ENCODE peak calls at places on chromosomes 4 and X, in nine cellular contexts. One of them, this sample, is unnamed.
A peak's percentile ranks its signal among the peaks of the same experiment; 100 is the strongest.

GRCh38 chr4:150679018-150679766 is 97.2 kb downstream of the MAB21L2 start:
- DNase-seq in stimulated activated CD4-positive, alpha-beta T cell treated with anti-CD3 and anti-CD28 coated beads, Interleukin-4, amount 100 ng/mL, for 1 hour: no peak
- DNase-seq in GM13977: no peak
- DNase-seq in GM20000: no peak
- DNase-seq in stromal cell of bone marrow: no peak
- DNase-seq in endothelial cell: no peak
- DNase-seq in HS-5: no peak
- DNase-seq in GM06990: no peak
- DNase-seq in AG09309: no peak
- DNase-seq in this sample: no peak

GRCh38 chr4:7943211-7943610 is 3.5 kb upstream of the AFAP1 start:
- DNase-seq in stimulated activated CD4-positive, alpha-beta T cell treated with anti-CD3 and anti-CD28 coated beads, Interleukin-4, amount 100 ng/mL, for 1 hour: no peak
- DNase-seq in GM13977: no peak
- DNase-seq in GM20000: no peak
- DNase-seq in stromal cell of bone marrow: no peak
- DNase-seq in endothelial cell: no peak
- DNase-seq in HS-5: no peak
- DNase-seq in GM06990: no peak
- DNase-seq in AG09309: no peak
- DNase-seq in this sample: no peak

GRCh38 chr4:9832640-9833039 is 51.2 kb downstream of the DRD5 start:
- DNase-seq in stimulated activated CD4-positive, alpha-beta T cell treated with anti-CD3 and anti-CD28 coated beads, Interleukin-4, amount 100 ng/mL, for 1 hour: no peak
- DNase-seq in GM13977: no peak
- DNase-seq in GM20000: no peak
- DNase-seq in stromal cell of bone marrow: no peak
- DNase-seq in endothelial cell: no peak
- DNase-seq in HS-5: no peak
- DNase-seq in GM06990: no peak
- DNase-seq in AG09309: no peak
- DNase-seq in this sample: no peak

GRCh38 chr4:176286728-176287127 is 17.7 kb upstream of the ASB5 start:
- DNase-seq in stimulated activated CD4-positive, alpha-beta T cell treated with anti-CD3 and anti-CD28 coated beads, Interleukin-4, amount 100 ng/mL, for 1 hour: no peak
- DNase-seq in GM13977: no peak
- DNase-seq in GM20000: no peak
- DNase-seq in stromal cell of bone marrow: no peak
- DNase-seq in endothelial cell: no peak
- DNase-seq in HS-5: no peak
- DNase-seq in GM06990: no peak
- DNase-seq in AG09309: no peak
- DNase-seq in this sample: no peak

GRCh38 chrX:129741880-129742758 is 3.3 kb downstream of the XPNPEP2 start:
- DNase-seq in stimulated activated CD4-positive, alpha-beta T cell treated with anti-CD3 and anti-CD28 coated beads, Interleukin-4, amount 100 ng/mL, for 1 hour: no peak
- DNase-seq in GM13977: peak; percentile 52
- DNase-seq in GM20000: no peak
- DNase-seq in stromal cell of bone marrow: no peak
- DNase-seq in endothelial cell: peak; percentile 37
- DNase-seq in HS-5: no peak
- DNase-seq in GM06990: no peak
- DNase-seq in AG09309: no peak
- DNase-seq in this sample: no peak

GRCh38 chrX:132114607-132115006 is 13.2 kb downstream of the FRMD7 start:
- DNase-seq in stimulated activated CD4-positive, alpha-beta T cell treated with anti-CD3 and anti-CD28 coated beads, Interleukin-4, amount 100 ng/mL, for 1 hour: no peak
- DNase-seq in GM13977: no peak
- DNase-seq in GM20000: no peak
- DNase-seq in stromal cell of bone marrow: no peak
- DNase-seq in endothelial cell: no peak
- DNase-seq in HS-5: no peak
- DNase-seq in GM06990: no peak
- DNase-seq in AG09309: no peak
- DNase-seq in this sample: no peak

GRCh38 chr4:15963001-15963451 is at the start of gene FGFBP2:
- DNase-seq in stimulated activated CD4-positive, alpha-beta T cell treated with anti-CD3 and anti-CD28 coated beads, Interleukin-4, amount 100 ng/mL, for 1 hour: peak; percentile 49
- DNase-seq in GM13977: no peak
- DNase-seq in GM20000: peak; percentile 20
- DNase-seq in stromal cell of bone marrow: peak; percentile 29
- DNase-seq in endothelial cell: peak; percentile 64
- DNase-seq in HS-5: peak; percentile 8
- DNase-seq in GM06990: no peak
- DNase-seq in AG09309: peak; percentile 4
- DNase-seq in this sample: peak; percentile 59

GRCh38 chr4:98638661-98639060 is 19.8 kb downstream of the TSPAN5 start:
- DNase-seq in stimulated activated CD4-positive, alpha-beta T cell treated with anti-CD3 and anti-CD28 coated beads, Interleukin-4, amount 100 ng/mL, for 1 hour: no peak
- DNase-seq in GM13977: no peak
- DNase-seq in GM20000: no peak
- DNase-seq in stromal cell of bone marrow: no peak
- DNase-seq in endothelial cell: no peak
- DNase-seq in HS-5: no peak
- DNase-seq in GM06990: no peak
- DNase-seq in AG09309: no peak
- DNase-seq in this sample: no peak

GRCh38 chrX:8879750-8880149 is 78.6 kb upstream of the FAM9A start:
- DNase-seq in stimulated activated CD4-positive, alpha-beta T cell treated with anti-CD3 and anti-CD28 coated beads, Interleukin-4, amount 100 ng/mL, for 1 hour: peak; percentile 10
- DNase-seq in GM13977: peak; percentile 8
- DNase-seq in GM20000: no peak
- DNase-seq in stromal cell of bone marrow: no peak
- DNase-seq in endothelial cell: peak; percentile 26
- DNase-seq in HS-5: no peak
- DNase-seq in GM06990: no peak
- DNase-seq in AG09309: no peak
- DNase-seq in this sample: peak; percentile 24

GRCh38 chrX:108399427-108400165 is 38.6 kb downstream of the COL4A6 start:
- DNase-seq in stimulated activated CD4-positive, alpha-beta T cell treated with anti-CD3 and anti-CD28 coated beads, Interleukin-4, amount 100 ng/mL, for 1 hour: no peak
- DNase-seq in GM13977: no peak
- DNase-seq in GM20000: no peak
- DNase-seq in stromal cell of bone marrow: peak; percentile 5
- DNase-seq in endothelial cell: no peak
- DNase-seq in HS-5: no peak
- DNase-seq in GM06990: no peak
- DNase-seq in AG09309: peak; percentile 2
- DNase-seq in this sample: no peak